ENCODE peak calls at places on chromosomes 1 and 21, in seven cellular contexts. One of them, this sample, is unnamed.
A peak's percentile ranks its signal among the peaks of the same experiment; 100 is the strongest.

GRCh38 chr1:53107570-53108322 is 34.7 kb downstream of the SLC1A7 start:
- DNase-seq in ACHN: no peak
- DNase-seq in fibroblast of the conjunctiva: no peak
- DNase-seq in AG08395: peak; percentile 83
- DNase-seq in KG1: peak; percentile 4
- DNase-seq in CD4-positive, CD25-positive, alpha-beta regulatory T cell: no peak
- DNase-seq in tibial artery: no peak
- DNase-seq in this sample: peak; percentile 89

GRCh38 chr21:39018730-39019129 is 164.5 kb downstream of the PSMG1 start:
- DNase-seq in ACHN: no peak
- DNase-seq in fibroblast of the conjunctiva: no peak
- DNase-seq in AG08395: no peak
- DNase-seq in KG1: no peak
- DNase-seq in CD4-positive, CD25-positive, alpha-beta regulatory T cell: no peak
- DNase-seq in tibial artery: no peak
- DNase-seq in this sample: no peak

GRCh38 chr1:174965006-174965971 is 34.5 kb upstream of the CACYBP start:
- DNase-seq in ACHN: no peak
- DNase-seq in fibroblast of the conjunctiva: no peak
- DNase-seq in AG08395: no peak
- DNase-seq in KG1: no peak
- DNase-seq in CD4-positive, CD25-positive, alpha-beta regulatory T cell: no peak
- DNase-seq in tibial artery: no peak
- DNase-seq in this sample: no peak

GRCh38 chr1:65195495-65196417 is 47.8 kb downstream of the AK4 start:
- DNase-seq in ACHN: no peak
- DNase-seq in fibroblast of the conjunctiva: peak; percentile 68
- DNase-seq in AG08395: peak; percentile 7
- DNase-seq in KG1: no peak
- DNase-seq in CD4-positive, CD25-positive, alpha-beta regulatory T cell: no peak
- DNase-seq in tibial artery: no peak
- DNase-seq in this sample: peak; percentile 54

GRCh38 chr1:64323054-64323453 is 119.6 kb downstream of the UBE2U start:
- DNase-seq in ACHN: no peak
- DNase-seq in fibroblast of the conjunctiva: no peak
- DNase-seq in AG08395: peak; percentile 28
- DNase-seq in KG1: no peak
- DNase-seq in CD4-positive, CD25-positive, alpha-beta regulatory T cell: no peak
- DNase-seq in tibial artery: no peak
- DNase-seq in this sample: no peak

GRCh38 chr1:210654176-210654786 is 325.6 kb downstream of the HHAT start:
- DNase-seq in ACHN: no peak
- DNase-seq in fibroblast of the conjunctiva: no peak
- DNase-seq in AG08395: no peak
- DNase-seq in KG1: no peak
- DNase-seq in CD4-positive, CD25-positive, alpha-beta regulatory T cell: no peak
- DNase-seq in tibial artery: no peak
- DNase-seq in this sample: no peak

GRCh38 chr21:14864211-14865021 is 200.4 kb downstream of the NRIP1 start:
- DNase-seq in ACHN: peak; percentile 76
- DNase-seq in fibroblast of the conjunctiva: peak; percentile 47
- DNase-seq in AG08395: peak; percentile 43
- DNase-seq in KG1: no peak
- DNase-seq in CD4-positive, CD25-positive, alpha-beta regulatory T cell: no peak
- DNase-seq in tibial artery: no peak
- DNase-seq in this sample: no peak

GRCh38 chr1:170556910-170557309 is 24.9 kb downstream of the GORAB start:
- DNase-seq in ACHN: no peak
- DNase-seq in fibroblast of the conjunctiva: no peak
- DNase-seq in AG08395: peak; percentile 15
- DNase-seq in KG1: no peak
- DNase-seq in CD4-positive, CD25-positive, alpha-beta regulatory T cell: no peak
- DNase-seq in tibial artery: no peak
- DNase-seq in this sample: no peak

GRCh38 chr1:15736035-15736665 is at the start of gene SLC25A34:
- DNase-seq in ACHN: no peak
- DNase-seq in fibroblast of the conjunctiva: no peak
- DNase-seq in AG08395: no peak
- DNase-seq in KG1: no peak
- DNase-seq in CD4-positive, CD25-positive, alpha-beta regulatory T cell: no peak
- DNase-seq in tibial artery: peak; percentile 72
- DNase-seq in this sample: no peak

GRCh38 chr1:10146391-10146790 is 64.0 kb upstream of the KIF1B start:
- DNase-seq in ACHN: no peak
- DNase-seq in fibroblast of the conjunctiva: no peak
- DNase-seq in AG08395: no peak
- DNase-seq in KG1: no peak
- DNase-seq in CD4-positive, CD25-positive, alpha-beta regulatory T cell: no peak
- DNase-seq in tibial artery: peak; percentile 16
- DNase-seq in this sample: no peak

GRCh38 chr1:197911857-197912696 is 5.1 kb upstream of the LHX9 start:
- DNase-seq in ACHN: peak; percentile 29
- DNase-seq in fibroblast of the conjunctiva: no peak
- DNase-seq in AG08395: no peak
- DNase-seq in KG1: no peak
- DNase-seq in CD4-positive, CD25-positive, alpha-beta regulatory T cell: no peak
- DNase-seq in tibial artery: no peak
- DNase-seq in this sample: no peak

GRCh38 chr1:78277253-78277652 is 213.5 kb upstream of the PTGFR start:
- DNase-seq in ACHN: peak; percentile 65
- DNase-seq in fibroblast of the conjunctiva: no peak
- DNase-seq in AG08395: peak; percentile 82
- DNase-seq in KG1: no peak
- DNase-seq in CD4-positive, CD25-positive, alpha-beta regulatory T cell: no peak
- DNase-seq in tibial artery: no peak
- DNase-seq in this sample: peak; percentile 49

GRCh38 chr1:57341721-57342120 is 82.1 kb downstream of the DAB1 start:
- DNase-seq in ACHN: no peak
- DNase-seq in fibroblast of the conjunctiva: no peak
- DNase-seq in AG08395: no peak
- DNase-seq in KG1: no peak
- DNase-seq in CD4-positive, CD25-positive, alpha-beta regulatory T cell: no peak
- DNase-seq in tibial artery: no peak
- DNase-seq in this sample: no peak

GRCh38 chr21:44927587-44928461 is 7.1 kb upstream of the ITGB2 start:
- DNase-seq in ACHN: peak; percentile 89
- DNase-seq in fibroblast of the conjunctiva: no peak
- DNase-seq in AG08395: peak; percentile 67
- DNase-seq in KG1: peak; percentile 40
- DNase-seq in CD4-positive, CD25-positive, alpha-beta regulatory T cell: peak; percentile 71
- DNase-seq in tibial artery: peak; percentile 64
- DNase-seq in this sample: peak; percentile 81

GRCh38 chr21:29504751-29505321 is 206.1 kb downstream of the BACH1 start:
- DNase-seq in ACHN: peak; percentile 84
- DNase-seq in fibroblast of the conjunctiva: no peak
- DNase-seq in AG08395: peak; percentile 38
- DNase-seq in KG1: no peak
- DNase-seq in CD4-positive, CD25-positive, alpha-beta regulatory T cell: no peak
- DNase-seq in tibial artery: no peak
- DNase-seq in this sample: peak; percentile 11

GRCh38 chr1:16387201-16388185 is 20.5 kb downstream of the SZRD1 start:
- DNase-seq in ACHN: no peak
- DNase-seq in fibroblast of the conjunctiva: no peak
- DNase-seq in AG08395: no peak
- DNase-seq in KG1: no peak
- DNase-seq in CD4-positive, CD25-positive, alpha-beta regulatory T cell: no peak
- DNase-seq in tibial artery: no peak
- DNase-seq in this sample: no peak

GRCh38 chr1:37038079-37038702 is 3.9 kb upstream of the GRIK3 start:
- DNase-seq in ACHN: peak; percentile 30
- DNase-seq in fibroblast of the conjunctiva: no peak
- DNase-seq in AG08395: no peak
- DNase-seq in KG1: no peak
- DNase-seq in CD4-positive, CD25-positive, alpha-beta regulatory T cell: no peak
- DNase-seq in tibial artery: no peak
- DNase-seq in this sample: no peak

GRCh38 chr1:108955881-108956280 is 7.4 kb downstream of the CLCC1 start:
- DNase-seq in ACHN: no peak
- DNase-seq in fibroblast of the conjunctiva: no peak
- DNase-seq in AG08395: no peak
- DNase-seq in KG1: no peak
- DNase-seq in CD4-positive, CD25-positive, alpha-beta regulatory T cell: no peak
- DNase-seq in tibial artery: no peak
- DNase-seq in this sample: no peak

GRCh38 chr1:191320062-191320461 is 838.2 kb upstream of the RGS18 start:
- DNase-seq in ACHN: no peak
- DNase-seq in fibroblast of the conjunctiva: no peak
- DNase-seq in AG08395: no peak
- DNase-seq in KG1: no peak
- DNase-seq in CD4-positive, CD25-positive, alpha-beta regulatory T cell: no peak
- DNase-seq in tibial artery: no peak
- DNase-seq in this sample: no peak